ENCODE peak calls at places on chromosomes 6 and 20, in seven cellular contexts. R is astrocyte, P is IMR-90, S is HepG2, X is neural progenitor cell, Z is SK-N-SH, C is colonic mucosa. K is an unnamed sample.

GRCh38 chr6:157025459-157025858 is 248.3 kb downstream of the ARID1B start:
- DNase-seq in R (peak), P (peak), S (peak), X (no peak), Z (no peak), C (no peak), K (no peak)

GRCh38 chr20:41154436-41155176 is 17.3 kb downstream of the PLCG1 start:
- DNase-seq in R (no peak), P (no peak), S (no peak), X (no peak), Z (no peak), C (no peak), K (no peak)

GRCh38 chr20:64106981-64107735 is at the start of gene NPBWR2:
- DNase-seq in R (no peak), P (no peak), S (no peak), X (peak), Z (no peak), C (no peak), K (peak)

GRCh38 chr6:125393449-125393858 is 91.7 kb upstream of the HDDC2 start:
- DNase-seq in R (no peak), P (no peak), S (no peak), X (no peak), Z (no peak), C (no peak), K (no peak)

GRCh38 chr6:90677440-90677839 is 90.6 kb upstream of the MAP3K7 start:
- DNase-seq in R (no peak), P (no peak), S (no peak), X (no peak), Z (peak), C (no peak), K (no peak)

GRCh38 chr20:25553819-25554296 is 31.5 kb downstream of the NINL start:
- DNase-seq in R (no peak), P (peak), S (peak), X (no peak), Z (peak), C (no peak), K (no peak)

GRCh38 chr6:118401325-118401998 is 146.6 kb upstream of the PLN start:
- DNase-seq in R (no peak), P (no peak), S (no peak), X (no peak), Z (no peak), C (no peak), K (no peak)

GRCh38 chr6:43496370-43497128 is 13.6 kb downstream of the LRRC73 start:
- DNase-seq in R (peak), P (peak), S (peak), X (peak), Z (peak), C (no peak), K (peak)

GRCh38 chr20:14445310-14445709 is 107.9 kb upstream of the FLRT3 start:
- DNase-seq in R (peak), P (peak), S (no peak), X (no peak), Z (no peak), C (no peak), K (no peak)

GRCh38 chr6:110341671-110342304 is 16.4 kb downstream of the METTL24 start:
- DNase-seq in R (no peak), P (peak), S (peak), X (peak), Z (peak), C (no peak), K (peak)

GRCh38 chr6:9540534-9541126 is 874.2 kb downstream of the TFAP2A start:
- DNase-seq in R (peak), P (peak), S (peak), X (peak), Z (peak), C (no peak), K (no peak)

GRCh38 chr6:5536644-5537043 is 275.3 kb downstream of the FARS2 start:
- DNase-seq in R (no peak), P (no peak), S (no peak), X (no peak), Z (no peak), C (no peak), K (no peak)

GRCh38 chr6:5205035-5205469 is 55.7 kb downstream of the LYRM4 start:
- DNase-seq in R (no peak), P (no peak), S (no peak), X (peak), Z (no peak), C (no peak), K (no peak)

GRCh38 chr20:10675456-10675848 is 1.7 kb upstream of the JAG1 start:
- DNase-seq in R (no peak), P (no peak), S (no peak), X (no peak), Z (no peak), C (no peak), K (no peak)

GRCh38 chr6:36655073-36655847 is 23.3 kb upstream of the CDKN1A start:
- DNase-seq in R (peak), P (no peak), S (no peak), X (no peak), Z (peak), C (no peak), K (no peak)

GRCh38 chr20:50182336-50182735 is 8.3 kb upstream of the CEBPB start:
- DNase-seq in R (no peak), P (no peak), S (no peak), X (no peak), Z (no peak), C (no peak), K (no peak)

GRCh38 chr6:91716361-91716760 is 1129.5 kb upstream of the MAP3K7 start:
- DNase-seq in R (peak), P (no peak), S (no peak), X (no peak), Z (no peak), C (no peak), K (no peak)

GRCh38 chr6:91715171-91715805 is 1128.4 kb upstream of the MAP3K7 start:
- DNase-seq in R (no peak), P (no peak), S (no peak), X (no peak), Z (no peak), C (no peak), K (no peak)

GRCh38 chr6:91717094-91717493 is 1130.2 kb upstream of the MAP3K7 start:
- DNase-seq in R (no peak), P (no peak), S (no peak), X (no peak), Z (no peak), C (no peak), K (no peak)

GRCh38 chr6:91711518-91711917 is 1124.6 kb upstream of the MAP3K7 start:
- DNase-seq in R (no peak), P (no peak), S (no peak), X (no peak), Z (no peak), C (no peak), K (no peak)

DNA sequence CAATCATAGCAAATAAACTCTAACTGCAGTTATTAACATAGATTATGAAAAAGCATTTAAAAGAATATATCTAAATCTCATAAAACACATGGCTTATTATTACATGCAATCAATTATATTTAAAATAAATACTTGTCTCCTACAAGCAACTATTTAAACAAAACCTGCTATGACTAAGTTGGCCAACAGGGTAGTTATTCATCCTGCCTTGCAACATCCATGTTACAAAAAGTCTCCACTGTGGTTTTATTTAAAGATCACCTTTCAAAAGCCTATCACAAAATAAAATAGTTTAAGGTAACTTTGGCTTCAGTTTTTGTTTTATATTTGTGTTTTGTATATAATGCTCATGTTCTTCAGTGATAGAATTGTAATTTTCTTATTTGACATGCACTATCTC is 1127.0 kb upstream of the MAP3K7 start:
- DNase-seq in R (peak), P (peak), S (no peak), X (no peak), Z (no peak), C (no peak), K (no peak)
- TF ChIP-seq CTCF in R (peak), P (no peak), S (no peak), X (no peak), Z (no peak), C (no peak), K (peak)

GRCh38 chr6:148629910-148630470 is 116.8 kb upstream of the UST start:
- DNase-seq in R (no peak), P (no peak), S (no peak), X (no peak), Z (no peak), C (no peak), K (no peak)

GRCh38 chr6:148628251-148628650 is 118.6 kb upstream of the UST start:
- DNase-seq in R (no peak), P (no peak), S (no peak), X (peak), Z (no peak), C (no peak), K (no peak)

GRCh38 chr6:148635070-148635743 is 111.6 kb upstream of the UST start:
- DNase-seq in R (no peak), P (no peak), S (no peak), X (no peak), Z (no peak), C (no peak), K (no peak)

GRCh38 chr6:148624025-148624424 is 122.8 kb upstream of the UST start:
- DNase-seq in R (no peak), P (no peak), S (no peak), X (no peak), Z (no peak), C (peak), K (no peak)

DNA sequence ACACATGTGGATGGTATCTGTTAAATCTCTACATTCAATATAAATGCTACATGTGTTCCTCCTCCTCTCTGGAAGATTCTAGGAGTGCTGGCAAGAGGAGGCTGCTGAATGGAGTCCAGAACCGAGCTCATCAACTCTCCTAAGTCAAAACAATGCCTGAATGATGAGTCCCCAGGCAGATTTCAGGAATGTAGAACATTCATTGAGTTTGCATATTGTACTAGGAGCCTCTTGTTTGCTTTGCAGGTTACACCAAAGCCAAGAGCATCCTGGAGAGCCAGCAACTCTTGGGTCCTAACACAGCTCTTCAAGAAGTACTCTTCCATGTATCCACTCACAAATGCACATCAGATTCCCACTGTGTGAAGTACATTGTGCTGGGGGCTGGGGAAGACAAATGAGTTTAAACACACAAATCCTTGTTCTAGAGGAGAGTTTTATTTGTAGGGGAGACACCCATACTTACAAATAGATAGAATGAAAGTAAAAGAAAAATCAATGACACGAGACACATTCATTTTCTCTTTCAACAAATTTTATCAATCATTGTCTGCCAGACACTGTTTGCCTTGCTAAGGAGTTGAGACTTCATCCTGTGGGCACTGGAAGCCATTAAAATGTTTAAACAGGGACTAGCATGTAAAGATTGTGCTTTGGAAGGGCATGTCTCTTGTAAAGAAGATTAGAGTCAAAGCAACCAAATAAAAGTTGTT is 117.5 kb upstream of the UST start:
- DNase-seq in R (no peak), P (peak), S (no peak), X (no peak), Z (no peak), C (no peak), K (no peak)
- H3K9ac ChIP-seq in R (no peak), P (no peak), S (no peak), X (no peak), Z (no peak), C (no peak), K (no peak)

GRCh38 chr6:109010703-109011102 is 83.9 kb downstream of the SESN1 start:
- DNase-seq in R (no peak), P (no peak), S (peak), X (no peak), Z (no peak), C (no peak), K (no peak)
- H3K4me3 ChIP-seq in R (no peak), P (no peak), S (no peak), X (no peak), Z (no peak), C (no peak), K (no peak)

DNA sequence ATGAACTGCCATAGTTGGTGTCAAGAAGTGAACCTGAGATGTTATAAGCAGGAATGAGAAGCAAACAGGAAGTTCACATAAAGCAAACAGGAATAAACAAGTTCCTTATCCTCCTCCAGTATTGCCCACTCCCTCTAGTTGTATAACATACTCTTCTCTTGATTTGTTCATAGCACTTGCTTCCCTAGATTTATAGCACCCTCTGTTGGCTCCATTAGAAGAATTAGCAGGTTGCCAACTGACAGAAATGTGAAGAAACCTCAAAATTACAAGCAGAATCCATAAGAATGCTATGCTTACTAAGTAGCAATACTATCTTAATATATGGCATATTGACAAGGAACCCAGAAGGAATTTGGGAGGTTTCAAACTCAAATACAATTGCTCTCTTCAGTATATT is 195.4 kb downstream of the TBX18 start:
- DNase-seq in R (peak), P (peak), S (no peak), X (peak), Z (no peak), C (no peak), K (no peak)
- TF ChIP-seq CTCF in R (peak), P (peak), S (peak), X (peak), Z (peak), C (no peak), K (peak)

DNA sequence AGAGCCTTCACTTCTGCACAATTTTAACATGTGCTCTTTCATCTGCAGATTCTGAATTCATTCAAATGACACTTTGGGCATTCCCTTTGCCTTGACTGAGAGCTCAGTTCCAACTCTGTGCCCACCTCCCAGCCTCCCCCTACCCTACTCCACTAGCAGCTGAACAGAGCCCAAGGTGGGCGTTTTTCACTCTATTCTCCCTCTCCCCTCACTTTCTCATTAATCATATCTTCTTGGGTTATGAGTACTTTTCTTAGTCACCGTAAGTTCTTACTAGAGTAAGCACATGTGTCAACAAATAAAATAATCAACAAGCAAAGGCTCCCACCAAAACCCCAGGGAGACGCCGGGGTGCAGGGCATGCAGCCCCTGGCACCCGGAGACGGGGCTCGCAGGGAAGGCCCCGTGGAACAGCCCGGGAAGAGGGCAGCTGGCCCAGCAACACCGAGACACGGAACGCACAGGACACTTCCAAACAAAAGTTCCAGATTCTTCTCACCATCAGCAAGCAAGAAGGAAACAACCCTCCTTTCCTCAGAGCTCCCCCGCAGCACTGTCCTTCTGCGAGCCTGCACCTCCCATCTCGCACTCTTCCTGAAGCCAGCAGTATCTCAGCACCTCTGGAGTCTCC is 34.1 kb downstream of the TAF4 start:
- DNase-seq in R (no peak), P (no peak), S (no peak), X (no peak), Z (no peak), C (no peak), K (no peak)
- H3K9ac ChIP-seq in R (no peak), P (no peak), S (no peak), X (no peak), Z (no peak), C (no peak), K (no peak)

DNA sequence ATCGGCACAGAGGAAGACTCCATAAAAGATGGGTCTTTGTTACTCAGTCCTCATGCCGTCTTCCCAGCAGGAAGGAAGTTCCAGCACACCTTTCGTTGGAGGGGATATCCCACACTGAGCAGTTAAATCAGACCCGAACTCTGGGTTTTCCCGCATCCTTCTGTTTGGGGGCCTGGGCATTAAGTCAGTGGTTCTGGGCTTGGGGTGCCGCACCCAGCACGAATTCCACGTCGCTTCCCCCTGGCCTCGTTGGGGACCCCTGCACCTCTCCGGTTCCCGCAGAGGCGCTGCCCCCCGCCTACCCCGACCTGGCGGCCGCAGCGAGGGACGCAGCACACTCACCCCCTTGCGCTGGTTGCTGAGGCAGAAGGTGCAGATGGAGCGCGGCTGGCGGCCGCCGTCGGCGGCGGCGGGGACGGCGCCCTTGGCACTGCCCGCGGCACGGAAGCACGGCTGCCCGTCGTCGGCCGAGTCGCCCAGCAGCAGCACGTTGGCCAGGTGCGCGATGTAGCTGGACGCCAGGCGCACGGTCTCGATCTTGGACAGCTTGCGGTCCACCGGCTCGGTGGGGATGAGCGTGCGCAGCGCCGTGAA is 641 bp downstream of the TCF15 start:
- DNase-seq in R (no peak), P (no peak), S (no peak), X (no peak), Z (peak), C (no peak), K (peak)
- H3K4me3 ChIP-seq in R (no peak), P (no peak), S (no peak), X (peak), Z (peak), C (no peak), K (peak)

GRCh38 chr6:159102373-159103160 is 57.8 kb upstream of the TAGAP start:
- DNase-seq in R (no peak), P (no peak), S (no peak), X (no peak), Z (no peak), C (peak), K (peak)

GRCh38 chr6:159103396-159104162 is 58.8 kb upstream of the TAGAP start:
- DNase-seq in R (no peak), P (no peak), S (no peak), X (no peak), Z (no peak), C (peak), K (peak)

GRCh38 chr6:159104931-159105330 is 60.1 kb upstream of the TAGAP start:
- DNase-seq in R (no peak), P (no peak), S (no peak), X (no peak), Z (no peak), C (peak), K (peak)

GRCh38 chr6:159105716-159106115 is 60.9 kb upstream of the TAGAP start:
- DNase-seq in R (no peak), P (no peak), S (no peak), X (no peak), Z (no peak), C (no peak), K (no peak)

GRCh38 chr6:159104163-159104885 is 59.5 kb upstream of the TAGAP start:
- DNase-seq in R (no peak), P (peak), S (peak), X (peak), Z (peak), C (peak), K (peak)
- TF ChIP-seq CTCF in R (peak), P (peak), S (peak), X (peak), Z (peak), C (peak), K (peak)

DNA sequence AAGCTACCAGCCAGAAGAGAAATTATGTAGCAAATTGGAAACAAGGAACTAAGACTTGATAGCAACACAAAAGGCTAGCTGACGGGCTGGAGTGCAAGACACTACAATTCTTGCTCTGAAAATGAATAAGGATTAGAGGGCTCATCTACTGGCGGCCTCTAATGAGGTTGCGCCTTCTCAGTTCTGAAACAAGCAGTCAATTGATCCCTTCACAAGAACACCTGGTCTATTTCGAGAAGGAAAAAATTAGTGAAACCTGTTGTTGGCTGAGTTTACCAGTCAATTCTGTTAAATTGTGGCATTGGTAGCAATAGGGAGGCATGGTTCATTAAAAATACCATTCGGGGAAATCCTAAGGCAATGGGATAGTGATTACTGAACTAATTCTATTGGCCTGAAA is 74.8 kb upstream of the JARID2 start:
- DNase-seq in R (no peak), P (no peak), S (no peak), X (peak), Z (no peak), C (no peak), K (no peak)
- H3K9ac ChIP-seq in R (no peak), P (no peak), S (no peak), X (no peak), Z (no peak), C (no peak), K (no peak)

K was measured in endodermal cell.